ENCODE peak calls at places on chromosomes 6 and 20, in six cellular contexts. I is fibroblast of lung, Z is T-helper 2 cell, O is sigmoid colon, Q is GM18507, U is H54. X is an unnamed sample.

GRCh38 chr6:40188931-40189330 is 254.7 kb upstream of the MOCS1 start:
- DNase-seq in Z (no peak), O (no peak), U (no peak), I (no peak), Q (no peak), X (no peak)

GRCh38 chr6:31614674-31615578 is at the start of gene AIF1:
- DNase-seq in Z (no peak), O (no peak), Q (no peak), U (no peak), I (no peak), X (no peak)

GRCh38 chr20:48295445-48295903 is 510.2 kb upstream of the SULF2 start:
- DNase-seq in I (peak), Q (no peak), U (peak), Z (no peak), O (no peak), X (no peak)

GRCh38 chr6:27049863-27050781 is 197.4 kb upstream of the PRSS16 start:
- DNase-seq in Q (no peak), Z (no peak), I (no peak), U (no peak), O (no peak), X (no peak)

GRCh38 chr20:24999568-24999967 is 7.0 kb upstream of the APMAP start:
- DNase-seq in O (peak), U (no peak), Z (no peak), I (no peak), Q (no peak), X (no peak)

GRCh38 chr20:32333988-32334885 is 23.9 kb upstream of the ASXL1 start:
- DNase-seq in Q (no peak), I (no peak), U (no peak), Z (peak), O (peak), X (no peak)

GRCh38 chr20:44738779-44739477 is 6.7 kb upstream of the KCNK15 start:
- DNase-seq in Z (no peak), U (peak), Q (peak), O (no peak), I (peak), X (no peak)

GRCh38 chr6:30730611-30731435 is 10.7 kb downstream of the TUBB start:
- DNase-seq in I (peak), Z (peak), Q (no peak), U (no peak), O (peak), X (no peak)

GRCh38 chr20:4135385-4136077 is 120.2 kb upstream of the RNF24 start:
- DNase-seq in U (peak), Q (no peak), Z (no peak), O (no peak), I (peak), X (no peak)

GRCh38 chr6:41190791-41191190 is 10.2 kb downstream of the TREML2 start:
- DNase-seq in Q (no peak), I (no peak), O (no peak), Z (no peak), U (no peak), X (no peak)

GRCh38 chr20:53737404-53738038 is 143.9 kb upstream of the ZNF217 start:
- DNase-seq in I (no peak), O (no peak), Q (no peak), U (no peak), Z (no peak), X (no peak)

GRCh38 chr6:33746036-33746600 is 587 bp downstream of the IP6K3 start:
- DNase-seq in Z (no peak), Q (no peak), O (peak), U (peak), I (peak), X (no peak)

GRCh38 chr20:10093087-10093591 is 58.4 kb downstream of the ANKEF1 start:
- DNase-seq in Q (no peak), U (peak), Z (no peak), I (peak), O (no peak), X (no peak)

GRCh38 chr6:64256483-64256882 is 620.9 kb downstream of the PHF3 start:
- DNase-seq in U (no peak), Q (no peak), O (no peak), I (no peak), Z (no peak), X (no peak)

GRCh38 chr20:35511814-35512420 is 17.5 kb downstream of the C20orf173 start:
- DNase-seq in Q (no peak), U (no peak), O (no peak), I (peak), Z (no peak), X (no peak)

GRCh38 chr6:169047345-169047744 is 206.3 kb downstream of the THBS2 start:
- DNase-seq in Z (no peak), Q (no peak), U (no peak), I (no peak), O (no peak), X (no peak)

GRCh38 chr20:45355209-45355608 is 7.0 kb upstream of the SDC4 start:
- DNase-seq in U (peak), O (peak), Z (no peak), Q (no peak), I (peak), X (no peak)

GRCh38 chr20:52083627-52084232 is 107.8 kb downstream of the ZFP64 start:
- DNase-seq in U (peak), I (peak), Q (no peak), Z (no peak), O (peak), X (no peak)

GRCh38 chr6:98092326-98092725 is 742.0 kb upstream of the POU3F2 start:
- DNase-seq in Z (no peak), U (no peak), Q (no peak), I (no peak), O (no peak), X (no peak)

X was measured in KG1.